ENCODE peak calls at places on chromosome 11, in six cellular contexts. Q is gastrocnemius medialis; Z is activated T-helper 1 cell treated with anti-CD3 and anti-CD28 coated beads, Interleukin-12 subunit alpha, Interleukin-12 subunit beta, Interleukin-2, Interleukin-4 antibody, amounts not matched to agents 30 ng/mL and 10 ng/mL and 1 ng/mL, durations not matched to agents 14 hours and 24 hours and 36 hours; L is endothelial cell of umbilical vein; R is AG08396; F is H4. U is an unnamed sample.

GRCh38 chr11:9120659-9121350 is 29.4 kb upstream of the SCUBE2 start:
- DNase-seq in Q (no peak), Z (no peak), L (no peak), R (no peak), F (peak; percentile 30), U (no peak)

GRCh38 chr11:130675456-130675855 is 227.0 kb downstream of the ADAMTS15 start:
- DNase-seq in Q (peak; percentile 64), Z (no peak), L (no peak), R (no peak), F (peak; percentile 37), U (no peak)

GRCh38 chr11:109071712-109072524 is 350.1 kb upstream of the C11orf87 start:
- DNase-seq in Q (peak; percentile 44), Z (no peak), L (no peak), R (no peak), F (no peak), U (no peak)

GRCh38 chr11:844693-845644 is 2.3 kb downstream of the TSPAN4 start:
- DNase-seq in Q (peak; percentile 84), Z (no peak), L (peak; percentile 92), R (peak; percentile 90), F (peak; percentile 95), U (peak; percentile 92)

GRCh38 chr11:5818245-5818865 is 9.6 kb downstream of the OR52N2 start:
- DNase-seq in Q (no peak), Z (no peak), L (peak; percentile 11), R (no peak), F (no peak), U (no peak)

GRCh38 chr11:70443043-70444030 is 45.0 kb downstream of the CTTN start:
- DNase-seq in Q (no peak), Z (no peak), L (no peak), R (no peak), F (no peak), U (no peak)

GRCh38 chr11:59857444-59858434 is 8.5 kb downstream of the TCN1 start:
- DNase-seq in Q (no peak), Z (no peak), L (peak; percentile 75), R (no peak), F (no peak), U (no peak)

GRCh38 chr11:118358071-118358470 is 1.3 kb upstream of the UBE4A start:
- DNase-seq in Q (no peak), Z (no peak), L (no peak), R (no peak), F (no peak), U (no peak)